ENCODE peak calls at places on chromosomes 3 and 15, in four cellular contexts. O, I, J and V are unnamed samples.

GRCh38 chr3:196650740-196651311 is 11.3 kb downstream of the NRROS start:
- DNase-seq in O (no peak), I (peak), J (peak), V (no peak)

GRCh38 chr3:197083486-197083885 is 53.9 kb upstream of the MELTF start:
- DNase-seq in O (no peak), I (peak), J (no peak), V (no peak)

GRCh38 chr3:99920530-99921376 is 103.1 kb downstream of the CMSS1 start:
- DNase-seq in O (no peak), I (peak), J (peak), V (peak)

GRCh38 chr15:81106560-81106959 is 27.5 kb upstream of the CFAP161 start:
- DNase-seq in O (no peak), I (no peak), J (peak), V (peak)

GRCh38 chr15:92780816-92781215 is 119.3 kb upstream of the CHD2 start:
- DNase-seq in O (no peak), I (no peak), J (no peak), V (no peak)

GRCh38 chr15:81887913-81888312 is 157.9 kb downstream of the MEX3B start:
- DNase-seq in O (no peak), I (no peak), J (no peak), V (no peak)

GRCh38 chr3:8518138-8518537 is 16.5 kb downstream of the LMCD1 start:
- DNase-seq in O (no peak), I (no peak), J (no peak), V (no peak)

GRCh38 chr3:193040836-193041672 is 123.4 kb upstream of the MB21D2 start:
- DNase-seq in O (no peak), I (no peak), J (no peak), V (no peak)

GRCh38 chr15:89542369-89542768 is 32.9 kb upstream of the TICRR start:
- DNase-seq in O (no peak), I (no peak), J (no peak), V (no peak)

GRCh38 chr3:111810909-111811308 is 48.2 kb upstream of the PHLDB2 start:
- DNase-seq in O (no peak), I (no peak), J (no peak), V (no peak)

GRCh38 chr3:89186446-89186845 is 79.0 kb downstream of the EPHA3 start:
- DNase-seq in O (no peak), I (no peak), J (no peak), V (no peak)

GRCh38 chr15:51621917-51622268 is 678 bp downstream of the DMXL2 start:
- DNase-seq in O (no peak), I (peak), J (peak), V (no peak)

GRCh38 chr3:69250014-69250413 is 127.6 kb upstream of the LMOD3 start:
- DNase-seq in O (no peak), I (no peak), J (no peak), V (peak)